ENCODE peak calls at places on chromosomes 13 and 19, in six cellular contexts. J is PC-3; X is heart left ventricle; L is CD4-positive, alpha-beta T cell; V is CD8-positive, alpha-beta memory T cell; Y is right atrium auricular region. R is an unnamed sample.
A peak's percentile ranks its signal among the peaks of the same experiment; 100 is the strongest.

GRCh38 chr19:21843081-21843480 is 7.1 kb upstream of the ZNF43 start:
- DNase-seq in J (no peak), X (no peak), L (no peak), V (no peak), Y (no peak), R (no peak)

GRCh38 chr19:33845498-33845897 is 48.8 kb downstream of the KCTD15 start:
- DNase-seq in J (no peak), X (no peak), L (no peak), V (no peak), Y (no peak), R (no peak)

GRCh38 chr13:48570225-48570828 is 37.4 kb upstream of the RCBTB2 start:
- DNase-seq in J (no peak), X (peak; percentile 37), L (no peak), V (no peak), Y (no peak), R (peak; percentile 42)

GRCh38 chr13:76860706-76861105 is 25.5 kb downstream of the KCTD12 start:
- DNase-seq in J (no peak), X (no peak), L (no peak), V (no peak), Y (no peak), R (no peak)

GRCh38 chr13:24605923-24606372 is 74.3 kb upstream of the ATP12A start:
- DNase-seq in J (peak; percentile 64), X (no peak), L (no peak), V (peak; percentile 56), Y (no peak), R (peak; percentile 25)

GRCh38 chr13:112869202-112870061 is 99.6 kb upstream of the MCF2L start:
- DNase-seq in J (no peak), X (no peak), L (no peak), V (no peak), Y (no peak), R (no peak)

GRCh38 chr19:46481947-46482346 is 10.6 kb upstream of the PNMA8A start:
- DNase-seq in J (no peak), X (no peak), L (no peak), V (no peak), Y (no peak), R (no peak)

GRCh38 chr13:27523345-27524073 is 73.1 kb upstream of the MTIF3 start:
- DNase-seq in J (no peak), X (no peak), L (no peak), V (no peak), Y (no peak), R (peak; percentile 31)

GRCh38 chr13:27830010-27830409 is 37.7 kb downstream of the GSX1 start:
- DNase-seq in J (peak; percentile 57), X (peak; percentile 33), L (peak; percentile 68), V (peak; percentile 54), Y (peak; percentile 57), R (peak; percentile 31)

GRCh38 chr13:43883636-43884035 is 3.9 kb downstream of the LACC1 start:
- DNase-seq in J (no peak), X (no peak), L (no peak), V (no peak), Y (no peak), R (no peak)

GRCh38 chr13:73767747-73768315 is 366.4 kb downstream of the KLF12 start:
- DNase-seq in J (peak; percentile 27), X (no peak), L (peak; percentile 52), V (peak; percentile 50), Y (no peak), R (no peak)

GRCh38 chr19:10230155-10230903 is 802 bp downstream of the S1PR2 start:
- DNase-seq in J (no peak), X (peak; percentile 66), L (peak; percentile 64), V (peak; percentile 81), Y (no peak), R (no peak)

GRCh38 chr13:77975358-77976042 is 56.9 kb upstream of the EDNRB start:
- DNase-seq in J (no peak), X (no peak), L (no peak), V (no peak), Y (no peak), R (no peak)

GRCh38 chr13:93036380-93036779 is 190.2 kb upstream of the GPC6 start:
- DNase-seq in J (no peak), X (no peak), L (no peak), V (no peak), Y (no peak), R (no peak)

GRCh38 chr19:8412783-8413592 is at the start of gene MARCHF2:
- DNase-seq in J (peak; percentile 99), X (peak; percentile 98), L (peak; percentile 98), V (peak; percentile 97), Y (peak; percentile 96), R (peak; percentile 91)

GRCh38 chr19:8413593-8413923 is 453 bp downstream of the MARCHF2 start:
- DNase-seq in J (no peak), X (no peak), L (no peak), V (no peak), Y (no peak), R (no peak)
- H3K27ac ChIP-seq in J (no peak overlapping the region), X (peak overlapping the region; percentile 78), L (no peak overlapping the region), V (peak overlapping the region; percentile 47), Y (peak overlapping the region; percentile 82), R (no peak overlapping the region)

GRCh38 chr19:54937926-54938325 is 9.4 kb downstream of the NLRP7 start:
- DNase-seq in J (no peak), X (no peak), L (no peak), V (no peak), Y (no peak), R (no peak)
- H3K27ac ChIP-seq in J (no peak overlapping the region), X (no peak overlapping the region), L (no peak overlapping the region), V (no peak overlapping the region), Y (no peak overlapping the region), R (no peak overlapping the region)

DNA sequence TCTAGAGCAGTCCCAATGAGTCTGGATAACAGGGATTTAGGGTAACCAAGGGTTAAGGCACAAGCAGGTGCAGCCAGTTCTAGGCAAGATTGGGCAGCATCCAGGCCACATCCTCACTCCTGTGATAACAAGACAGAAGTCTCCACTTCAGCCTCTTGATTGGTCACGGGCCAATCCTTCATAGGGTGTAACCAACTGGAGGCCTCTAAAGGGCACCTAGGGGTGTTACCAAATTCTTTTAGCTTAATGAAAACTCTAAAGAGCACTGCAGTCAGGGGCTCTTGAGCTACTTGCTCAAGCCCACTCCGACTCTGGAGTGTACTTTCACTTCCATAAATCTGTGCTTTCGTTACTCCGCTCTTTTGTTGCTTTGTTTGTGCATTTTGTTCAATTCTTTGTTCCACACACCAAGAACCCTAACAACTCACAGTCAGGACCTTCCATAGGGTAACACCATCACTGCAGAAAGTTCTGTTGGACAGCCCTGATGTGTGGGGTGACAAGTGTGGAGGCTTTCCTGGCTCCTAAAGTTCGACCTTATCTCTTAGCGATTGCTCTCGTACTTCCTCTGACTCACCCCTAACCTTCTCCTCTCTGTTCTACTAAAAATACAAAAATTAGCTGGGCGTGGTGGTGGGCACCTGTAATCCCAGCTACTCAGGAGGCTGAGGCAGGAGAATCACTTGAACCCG is 36.1 kb downstream of the ZSWIM9 start:
- DNase-seq in J (no peak), X (no peak), L (no peak), V (no peak), Y (peak; percentile 53), R (no peak)
- H3K27ac ChIP-seq in J (no peak overlapping the region), X (no peak overlapping the region), L (no peak overlapping the region), V (no peak overlapping the region), Y (no peak overlapping the region), R (no peak overlapping the region)

GRCh38 chr19:12792048-12792852 is 964 bp downstream of the JUNB start:
- DNase-seq in J (peak; percentile 79), X (peak; percentile 81), L (peak; percentile 76), V (peak; percentile 85), Y (no peak), R (no peak)
- H3K27ac ChIP-seq in J (peak overlapping the region; percentile 95), X (peak overlapping the region; percentile 100), L (peak overlapping the region; percentile 99), V (peak overlapping the region; percentile 99), Y (peak overlapping the region; percentile 99), R (peak overlapping the region; percentile 95)

GRCh38 chr19:20612711-20613316 is 47.2 kb upstream of the ZNF737 start:
- DNase-seq in J (no peak), X (no peak), L (no peak), V (no peak), Y (no peak), R (no peak)
- H3K27ac ChIP-seq in J (no peak overlapping the region), X (no peak overlapping the region), L (no peak overlapping the region), V (no peak overlapping the region), Y (peak overlapping the region; percentile 40), R (no peak overlapping the region)

R was measured in HL-60.